ENCODE peak calls at places on chromosomes 3 and 15, in ten cellular contexts. V is putamen; R is AG20443; Z is HT-29; H is CD4-positive, alpha-beta T cell; E is AG04450; Q is HuH-7.5; B is cardiac fibroblast; S is HT1080; A is GOT3. N is an unnamed sample.

GRCh38 chr15:101042320-101042719 is 123.2 kb downstream of the LRRK1 start:
- DNase-seq in A (no peak), H (no peak), V (no peak), Z (no peak), Q (no peak), E (no peak), R (no peak), B (no peak), S (no peak), N (no peak)

GRCh38 chr3:31695280-31696008 is 162.7 kb downstream of the STT3B start:
- DNase-seq in A (no peak), Z (peak), R (no peak), H (no peak), B (no peak), E (no peak), Q (no peak), S (no peak), V (no peak), N (no peak)

GRCh38 chr3:189270248-189270832 is 98.6 kb downstream of the TPRG1 start:
- DNase-seq in R (peak), H (peak), A (peak), Z (peak), B (peak), E (peak), S (peak), Q (no peak), V (peak), N (peak)

GRCh38 chr15:24621630-24622215 is 53.9 kb upstream of the NPAP1 start:
- DNase-seq in V (peak), Q (no peak), Z (no peak), B (no peak), E (no peak), R (no peak), H (no peak), A (no peak), S (no peak), N (no peak)

GRCh38 chr3:177410734-177411133 is 213.5 kb upstream of the TBL1XR1 start:
- DNase-seq in A (no peak), H (no peak), Q (no peak), R (no peak), Z (peak), V (no peak), B (no peak), E (no peak), S (peak), N (no peak)

GRCh38 chr3:31966978-31967592 is 14.0 kb downstream of the OSBPL10 start:
- DNase-seq in R (no peak), H (no peak), B (no peak), Z (no peak), V (no peak), A (no peak), E (no peak), S (no peak), Q (no peak), N (no peak)

GRCh38 chr3:25155696-25156471 is 272.2 kb upstream of the RARB start:
- DNase-seq in B (no peak), R (no peak), S (no peak), Q (no peak), V (no peak), Z (no peak), E (no peak), H (no peak), A (no peak), N (no peak)

GRCh38 chr15:42686281-42686680 is 50.6 kb downstream of the CDAN1 start:
- DNase-seq in R (no peak), Z (no peak), S (no peak), V (no peak), H (no peak), Q (no peak), B (no peak), A (no peak), E (no peak), N (no peak)

GRCh38 chr15:71791975-71792374 is 18.4 kb upstream of the NR2E3 start:
- DNase-seq in Q (no peak), H (no peak), V (no peak), R (no peak), B (no peak), A (no peak), Z (no peak), E (no peak), S (no peak), N (no peak)

GRCh38 chr15:62254137-62254934 is 89.3 kb upstream of the C2CD4B start:
- DNase-seq in R (peak), H (peak), Z (peak), B (peak), S (peak), A (no peak), V (no peak), E (peak), Q (peak), N (peak)

GRCh38 chr3:146817705-146818104 is 212.6 kb upstream of the PLSCR5 start:
- DNase-seq in Z (peak), Q (no peak), V (peak), S (peak), E (no peak), B (peak), H (no peak), R (peak), A (no peak), N (no peak)

GRCh38 chr15:69666441-69666882 is 213.8 kb downstream of the RPLP1 start:
- DNase-seq in E (no peak), A (no peak), S (peak), Z (no peak), Q (no peak), B (peak), R (no peak), H (no peak), V (no peak), N (peak)

GRCh38 chr3:102006812-102007485 is 157.6 kb downstream of the NFKBIZ start:
- DNase-seq in Q (no peak), A (no peak), S (peak), Z (peak), B (peak), H (no peak), R (peak), E (peak), V (no peak), N (peak)

GRCh38 chr3:4546346-4547178 is 53.4 kb downstream of the ITPR1 start:
- DNase-seq in R (no peak), B (no peak), V (no peak), S (peak), E (no peak), Z (no peak), Q (no peak), A (no peak), H (no peak), N (no peak)

GRCh38 chr3:16468114-16469098 is 45.1 kb downstream of the RFTN1 start:
- DNase-seq in Q (no peak), E (no peak), A (no peak), S (no peak), V (no peak), H (no peak), Z (no peak), B (no peak), R (no peak), N (peak)

GRCh38 chr3:105365171-105365535 is 1.6 kb upstream of the ALCAM start:
- DNase-seq in H (no peak), Q (no peak), S (peak), E (no peak), R (no peak), Z (no peak), B (no peak), V (no peak), A (no peak), N (no peak)

GRCh38 chr15:75061272-75061671 is 37.9 kb downstream of the PPCDC start:
- DNase-seq in Z (no peak), V (no peak), R (peak), A (no peak), Q (no peak), H (no peak), B (no peak), E (no peak), S (peak), N (no peak)

GRCh38 chr3:142940472-142940871 is 23.0 kb downstream of the PAQR9 start:
- DNase-seq in H (no peak), A (no peak), E (no peak), R (no peak), Q (no peak), S (no peak), Z (no peak), B (no peak), V (no peak), N (no peak)

GRCh38 chr3:128082545-128082944 is 30.3 kb downstream of the SEC61A1 start:
- DNase-seq in Q (no peak), A (no peak), B (no peak), Z (no peak), E (no peak), H (no peak), R (no peak), V (no peak), S (no peak), N (no peak)

GRCh38 chr15:31013863-31014607 is 22.6 kb upstream of the MTMR10 start:
- DNase-seq in Z (no peak), V (no peak), S (no peak), H (no peak), E (no peak), A (no peak), Q (no peak), B (no peak), R (no peak), N (no peak)

GRCh38 chr15:50939911-50940310 is 31.4 kb downstream of the AP4E1 start:
- DNase-seq in S (no peak), E (no peak), R (no peak), B (peak), Z (no peak), A (no peak), H (no peak), V (no peak), Q (no peak), N (no peak)

GRCh38 chr15:101394056-101394630 is 95.4 kb downstream of the PCSK6 start:
- DNase-seq in S (no peak), A (no peak), R (no peak), B (no peak), Q (no peak), Z (no peak), E (no peak), H (no peak), V (no peak), N (no peak)

GRCh38 chr3:12266038-12266437 is 22.8 kb upstream of the PPARG start:
- DNase-seq in R (no peak), B (no peak), S (no peak), Z (no peak), Q (no peak), E (no peak), V (no peak), H (no peak), A (no peak), N (no peak)

GRCh38 chr15:95043933-95044313 is 812.6 kb downstream of the MCTP2 start:
- DNase-seq in Q (no peak), S (no peak), R (no peak), A (no peak), H (no peak), Z (no peak), E (no peak), B (no peak), V (no peak), N (no peak)

GRCh38 chr3:136559896-136560295 is 192.3 kb downstream of the STAG1 start:
- DNase-seq in H (no peak), R (no peak), Q (no peak), S (no peak), B (no peak), A (no peak), E (no peak), Z (no peak), V (no peak), N (no peak)

GRCh38 chr3:146895026-146895749 is 290.0 kb upstream of the PLSCR5 start:
- DNase-seq in H (no peak), V (no peak), B (peak), R (peak), Z (no peak), A (no peak), S (no peak), E (peak), Q (no peak), N (no peak)

GRCh38 chr15:60297047-60297446 is 100.7 kb downstream of the ANXA2 start:
- DNase-seq in R (no peak), A (no peak), Q (no peak), Z (no peak), B (no peak), E (no peak), H (no peak), V (no peak), S (no peak), N (no peak)

GRCh38 chr3:136209921-136210320 is 13.8 kb upstream of the MSL2 start:
- DNase-seq in E (peak), Q (no peak), Z (no peak), B (no peak), V (no peak), S (peak), R (peak), A (no peak), H (no peak), N (no peak)

GRCh38 chr15:57112178-57112577 is 193.7 kb downstream of the TCF12 start:
- DNase-seq in B (no peak), V (no peak), E (peak), A (no peak), Q (no peak), R (no peak), H (no peak), S (no peak), Z (no peak), N (no peak)

GRCh38 chr15:74226761-74227540 is 9.2 kb upstream of the CCDC33 start:
- DNase-seq in E (no peak), B (no peak), R (no peak), S (peak), A (no peak), V (no peak), H (no peak), Z (no peak), Q (no peak), N (no peak)

GRCh38 chr3:38610934-38611333 is 38.6 kb downstream of the SCN5A start:
- DNase-seq in E (no peak), Q (no peak), A (no peak), H (no peak), S (no peak), R (no peak), V (no peak), B (no peak), Z (no peak), N (no peak)

GRCh38 chr3:150308481-150308918 is 99.6 kb upstream of the TSC22D2 start:
- DNase-seq in Q (no peak), S (peak), A (no peak), H (no peak), V (no peak), B (peak), Z (no peak), E (no peak), R (no peak), N (no peak)

GRCh38 chr3:116164039-116164438 is 281.2 kb downstream of the LSAMP start:
- DNase-seq in V (no peak), B (no peak), R (no peak), H (no peak), Z (no peak), E (no peak), S (no peak), Q (no peak), A (no peak), N (no peak)

GRCh38 chr15:31280037-31280830 is 46.4 kb upstream of the KLF13 start:
- DNase-seq in A (no peak), B (peak), E (no peak), Z (no peak), S (peak), R (peak), V (peak), H (no peak), Q (no peak), N (peak)

N was measured in heart left ventricle.